ENCODE peak calls at places on chromosomes 3 and 15, in eight cellular contexts. F, N, Z, V, U, C, S and I are unnamed samples.

GRCh38 chr3:189941125-189941524 is 179.6 kb downstream of the P3H2 start:
- DNase-seq in N (no peak), Z (peak), V (no peak), S (no peak), F (no peak), U (no peak), C (no peak), I (no peak)

GRCh38 chr15:44368367-44368766 is 59.1 kb upstream of the CTDSPL2 start:
- DNase-seq in U (no peak), C (no peak), S (no peak), F (no peak), Z (no peak), V (no peak), N (no peak), I (no peak)

GRCh38 chr3:126342991-126343661 is 14.1 kb downstream of the KLF15 start:
- DNase-seq in C (peak), F (peak), S (no peak), V (no peak), Z (peak), N (peak), U (no peak), I (peak)

GRCh38 chr3:127584734-127585133 is 5.8 kb downstream of the TPRA1 start:
- DNase-seq in C (no peak), N (no peak), Z (no peak), F (no peak), U (no peak), V (no peak), S (no peak), I (no peak)

GRCh38 chr3:102106421-102107097 is 257.2 kb downstream of the NFKBIZ start:
- DNase-seq in V (no peak), S (no peak), N (no peak), Z (no peak), U (no peak), F (no peak), C (no peak), I (no peak)

GRCh38 chr15:67013696-67014095 is 51.7 kb upstream of the SMAD3 start:
- DNase-seq in C (no peak), S (no peak), V (no peak), Z (peak), N (peak), U (peak), F (no peak), I (no peak)

GRCh38 chr15:75089781-75090734 is 66.7 kb downstream of the PPCDC start:
- DNase-seq in U (no peak), S (peak), F (peak), Z (no peak), N (no peak), C (no peak), V (no peak), I (peak)

GRCh38 chr3:129183569-129184395 is at the start of gene CNBP:
- DNase-seq in S (peak), U (peak), Z (peak), V (peak), C (peak), N (peak), F (peak), I (peak)

GRCh38 chr15:90232941-90233700 is 620 bp downstream of the CIB1 start:
- DNase-seq in Z (peak), F (peak), U (no peak), S (peak), C (peak), V (peak), N (peak), I (peak)

GRCh38 chr3:154584041-154584440 is 154.1 kb upstream of the GPR149 start:
- DNase-seq in Z (peak), V (no peak), F (no peak), N (peak), C (no peak), S (no peak), U (no peak), I (no peak)

GRCh38 chr3:149153402-149153801 is 24.0 kb downstream of the HPS3 start:
- DNase-seq in F (no peak), N (no peak), Z (no peak), S (no peak), U (no peak), V (no peak), C (peak), I (no peak)

GRCh38 chr15:59456114-59456513 is 18.1 kb downstream of the FAM81A start:
- DNase-seq in F (peak), U (no peak), Z (no peak), V (no peak), S (peak), C (no peak), N (no peak), I (no peak)

GRCh38 chr3:101310580-101311375 is 9.6 kb downstream of the IMPG2 start:
- DNase-seq in F (no peak), S (no peak), U (peak), V (no peak), N (peak), Z (no peak), C (no peak), I (no peak)

GRCh38 chr15:66803182-66803729 is 101.2 kb downstream of the SMAD6 start:
- DNase-seq in N (peak), U (peak), S (peak), Z (peak), V (no peak), C (peak), F (peak), I (peak)

GRCh38 chr3:48273594-48274211 is 32.8 kb downstream of the ZNF589 start:
- DNase-seq in F (no peak), Z (peak), N (peak), U (peak), C (peak), S (peak), V (peak), I (peak)

GRCh38 chr3:70943886-70944285 is 631.4 kb upstream of the MDFIC2 start:
- DNase-seq in Z (no peak), U (no peak), N (peak), S (no peak), V (no peak), F (no peak), C (no peak), I (no peak)

GRCh38 chr3:49313902-49314676 is 25.8 kb downstream of the USP4 start:
- DNase-seq in C (no peak), V (no peak), U (peak), Z (no peak), N (no peak), F (no peak), S (no peak), I (no peak)

GRCh38 chr3:183193762-183194701 is 31.5 kb upstream of the LAMP3 start:
- DNase-seq in V (no peak), N (no peak), F (no peak), C (no peak), Z (no peak), U (no peak), S (no peak), I (no peak)

GRCh38 chr15:66765478-66766281 is 63.6 kb downstream of the SMAD6 start:
- DNase-seq in V (no peak), F (peak), U (no peak), Z (no peak), S (peak), N (peak), C (peak), I (peak)

GRCh38 chr15:80615783-80616391 is 79.2 kb upstream of the ABHD17C start:
- DNase-seq in U (no peak), C (peak), F (peak), Z (no peak), N (peak), V (no peak), S (peak), I (peak)

GRCh38 chr15:63094495-63094931 is 27.1 kb upstream of the LACTB start:
- DNase-seq in N (peak), C (no peak), Z (no peak), U (no peak), V (no peak), S (no peak), F (no peak), I (no peak)

GRCh38 chr15:63043391-63044076 is 987 bp downstream of the TPM1 start:
- DNase-seq in Z (no peak), N (no peak), V (no peak), U (no peak), S (no peak), F (peak), C (no peak), I (no peak)

GRCh38 chr3:12159227-12159601 is 502 bp upstream of the TIMP4 start:
- DNase-seq in Z (peak), N (no peak), S (no peak), U (no peak), F (no peak), C (no peak), V (no peak), I (no peak)

GRCh38 chr3:177711637-177712036 is 514.4 kb upstream of the TBL1XR1 start:
- DNase-seq in F (no peak), Z (no peak), N (no peak), V (no peak), U (no peak), C (no peak), S (no peak), I (no peak)

GRCh38 chr3:15512173-15512572 is 9.3 kb downstream of the COLQ start:
- DNase-seq in C (peak), Z (no peak), S (peak), V (no peak), N (peak), F (peak), U (no peak), I (no peak)

GRCh38 chr3:12895391-12896205 is 54.2 kb upstream of the RPL32 start:
- DNase-seq in S (peak), N (no peak), V (no peak), Z (no peak), F (no peak), C (no peak), U (no peak), I (no peak)

GRCh38 chr15:87686308-87686707 is 570.2 kb downstream of the NTRK3 start:
- DNase-seq in Z (no peak), F (no peak), U (no peak), C (no peak), V (no peak), S (no peak), N (no peak), I (no peak)

GRCh38 chr3:133441867-133442270 is 42.0 kb downstream of the BFSP2 start:
- DNase-seq in V (no peak), Z (no peak), N (no peak), F (no peak), U (no peak), C (no peak), S (no peak), I (no peak)

GRCh38 chr15:71127083-71127482 is 11.8 kb downstream of the THSD4 start:
- DNase-seq in U (no peak), Z (no peak), C (no peak), S (no peak), N (no peak), F (no peak), V (no peak), I (no peak)

GRCh38 chr3:187223799-187224198 is 26.5 kb downstream of the RTP1 start:
- DNase-seq in U (no peak), V (no peak), S (peak), C (no peak), Z (no peak), F (no peak), N (no peak), I (no peak)

GRCh38 chr3:152574461-152575079 is 260.4 kb upstream of the P2RY1 start:
- DNase-seq in Z (peak), N (peak), F (no peak), U (peak), S (peak), C (peak), V (no peak), I (peak)

GRCh38 chr3:25441234-25441856 is 13.3 kb downstream of the RARB start:
- DNase-seq in C (no peak), V (peak), F (no peak), Z (peak), U (no peak), S (no peak), N (no peak), I (no peak)

GRCh38 chr3:133831966-133832801 is 26.6 kb downstream of the SRPRB start:
- DNase-seq in U (no peak), F (no peak), Z (peak), C (no peak), S (no peak), V (no peak), N (no peak), I (no peak)

GRCh38 chr3:184648726-184649125 is 63.1 kb downstream of the MAGEF1 start:
- DNase-seq in S (no peak), V (no peak), U (no peak), N (no peak), C (no peak), Z (no peak), F (no peak), I (no peak)

GRCh38 chr3:112500621-112501020 is 1.3 kb upstream of the BTLA start:
- DNase-seq in N (no peak), U (no peak), Z (no peak), C (no peak), F (no peak), S (no peak), V (no peak), I (no peak)

GRCh38 chr15:62777657-62778056 is 264.9 kb upstream of the TPM1 start:
- DNase-seq in Z (no peak), V (no peak), F (no peak), N (peak), S (no peak), C (no peak), U (no peak), I (no peak)